ENCODE peak calls at places on chromosomes 6 and 20, in six cellular contexts. One of them, this sample, is unnamed.

GRCh38 chr6:42714098-42714761 is 8.2 kb downstream of the PRPH2 start:
- DNase-seq in K562: no peak
- DNase-seq in transverse colon: no peak
- DNase-seq in ovary: no peak
- DNase-seq in stomach: no peak
- DNase-seq in A549: no peak
- DNase-seq in this sample: no peak

GRCh38 chr20:5945963-5946362 is 4.4 kb downstream of the TRMT6 start:
- DNase-seq in A549: no peak
- DNase-seq in stomach: no peak
- DNase-seq in K562: no peak
- DNase-seq in ovary: no peak
- DNase-seq in transverse colon: no peak
- DNase-seq in this sample: no peak

GRCh38 chr6:43093361-43094289 is 17.5 kb downstream of the PTK7 start:
- DNase-seq in ovary: peak
- DNase-seq in transverse colon: peak
- DNase-seq in A549: no peak
- DNase-seq in K562: peak
- DNase-seq in stomach: peak
- DNase-seq in this sample: peak

GRCh38 chr6:20128018-20128417 is 84.3 kb downstream of the MBOAT1 start:
- DNase-seq in stomach: no peak
- DNase-seq in K562: no peak
- DNase-seq in A549: no peak
- DNase-seq in transverse colon: no peak
- DNase-seq in ovary: no peak
- DNase-seq in this sample: no peak

GRCh38 chr6:121430514-121431460 is 4.7 kb upstream of the GJA1 start:
- DNase-seq in stomach: no peak
- DNase-seq in ovary: no peak
- DNase-seq in transverse colon: no peak
- DNase-seq in A549: peak
- DNase-seq in K562: no peak
- DNase-seq in this sample: no peak

GRCh38 chr20:38357653-38358207 is 11.4 kb downstream of the LBP start:
- DNase-seq in K562: peak
- DNase-seq in stomach: no peak
- DNase-seq in transverse colon: no peak
- DNase-seq in A549: no peak
- DNase-seq in ovary: no peak
- DNase-seq in this sample: no peak

GRCh38 chr6:111791415-111791814 is 81.8 kb downstream of the FYN start:
- DNase-seq in ovary: no peak
- DNase-seq in K562: no peak
- DNase-seq in stomach: no peak
- DNase-seq in A549: no peak
- DNase-seq in transverse colon: no peak
- DNase-seq in this sample: no peak

GRCh38 chr20:19737025-19737424 is 21.0 kb upstream of the RIN2 start:
- DNase-seq in K562: no peak
- DNase-seq in transverse colon: peak
- DNase-seq in ovary: peak
- DNase-seq in A549: peak
- DNase-seq in stomach: no peak
- DNase-seq in this sample: no peak

GRCh38 chr6:93964296-93964695 is 544.9 kb upstream of the EPHA7 start:
- DNase-seq in transverse colon: no peak
- DNase-seq in stomach: no peak
- DNase-seq in K562: no peak
- DNase-seq in A549: no peak
- DNase-seq in ovary: no peak
- DNase-seq in this sample: no peak

GRCh38 chr6:168308390-168309144 is 11.0 kb downstream of the DACT2 start:
- DNase-seq in K562: no peak
- DNase-seq in ovary: no peak
- DNase-seq in transverse colon: no peak
- DNase-seq in A549: no peak
- DNase-seq in stomach: no peak
- DNase-seq in this sample: no peak

GRCh38 chr20:52094693-52095092 is 96.9 kb downstream of the ZFP64 start:
- DNase-seq in stomach: no peak
- DNase-seq in ovary: no peak
- DNase-seq in K562: no peak
- DNase-seq in A549: no peak
- DNase-seq in transverse colon: no peak
- DNase-seq in this sample: no peak

GRCh38 chr6:142013286-142013685 is 119.4 kb upstream of the GJE1 start:
- DNase-seq in transverse colon: no peak
- DNase-seq in A549: peak
- DNase-seq in K562: no peak
- DNase-seq in ovary: no peak
- DNase-seq in stomach: no peak
- DNase-seq in this sample: no peak

GRCh38 chr20:36861625-36861874 is 14.4 kb upstream of the TLDC2 start:
- DNase-seq in ovary: no peak
- DNase-seq in A549: no peak
- DNase-seq in stomach: no peak
- DNase-seq in K562: no peak
- DNase-seq in transverse colon: no peak
- DNase-seq in this sample: peak

GRCh38 chr6:1439349-1439748 is 50.0 kb downstream of the FOXF2 start:
- DNase-seq in K562: no peak
- DNase-seq in stomach: no peak
- DNase-seq in A549: no peak
- DNase-seq in transverse colon: no peak
- DNase-seq in ovary: no peak
- DNase-seq in this sample: no peak

GRCh38 chr6:26385734-26386125 is 2.8 kb downstream of the BTN2A2 start:
- DNase-seq in A549: no peak
- DNase-seq in K562: no peak
- DNase-seq in ovary: no peak
- DNase-seq in transverse colon: no peak
- DNase-seq in stomach: no peak
- DNase-seq in this sample: no peak
- TF ChIP-seq EP300 in A549: no peak
- TF ChIP-seq EP300 in K562: no peak
- TF ChIP-seq EP300 in ovary: no peak
- TF ChIP-seq EP300 in transverse colon: no peak
- TF ChIP-seq EP300 in stomach: no peak
- TF ChIP-seq EP300 in this sample: no peak

DNA sequence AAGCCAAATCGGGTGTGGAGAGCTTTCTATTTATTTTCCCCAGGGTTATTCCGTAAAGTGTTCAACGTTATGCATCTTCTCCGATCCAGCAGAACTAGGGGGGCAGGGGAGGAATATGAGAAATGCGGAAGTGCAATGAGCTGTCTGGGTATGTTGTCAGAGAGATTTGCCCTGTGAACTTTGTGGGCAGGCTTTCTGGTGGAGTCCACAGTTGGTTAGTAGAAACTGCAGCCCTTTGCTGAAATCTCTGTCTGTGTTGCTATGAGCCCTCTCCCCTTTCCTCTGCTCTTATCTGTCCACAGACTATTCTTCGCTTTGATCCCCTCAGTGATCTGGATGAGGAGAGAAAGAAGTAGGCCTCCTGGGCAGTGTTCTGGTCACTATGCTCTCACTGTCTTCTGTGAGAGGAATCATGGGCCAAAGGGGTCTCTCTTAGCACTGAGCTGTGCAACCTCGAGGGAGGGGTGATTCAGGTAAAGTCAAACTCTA is 158.9 kb upstream of the FUT9 start:
- DNase-seq in K562: no peak
- DNase-seq in A549: no peak
- DNase-seq in ovary: no peak
- DNase-seq in stomach: no peak
- DNase-seq in transverse colon: no peak
- DNase-seq in this sample: no peak
- TF ChIP-seq POLR2A in K562: no peak
- TF ChIP-seq POLR2A in A549: no peak
- TF ChIP-seq POLR2A in ovary: no peak
- TF ChIP-seq POLR2A in stomach: no peak
- TF ChIP-seq POLR2A in transverse colon: no peak
- TF ChIP-seq POLR2A in this sample: no peak

DNA sequence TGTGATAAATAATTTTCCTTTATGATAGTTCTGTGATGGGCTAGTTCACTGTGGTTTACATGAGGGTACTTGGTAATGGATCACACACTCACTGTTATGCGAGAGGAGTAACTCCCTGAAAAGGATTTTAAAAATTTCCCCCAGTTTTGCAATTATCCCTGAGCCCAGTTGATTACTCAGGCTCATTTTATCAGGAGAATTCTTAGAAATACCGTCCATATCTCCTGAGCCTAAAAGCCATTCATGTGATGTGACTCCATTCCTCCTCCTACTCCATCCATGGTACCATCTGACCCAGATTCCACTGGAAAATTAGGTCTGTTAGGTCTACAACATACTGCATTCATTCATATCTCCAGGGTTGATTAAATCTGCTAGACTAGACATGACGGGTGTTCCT is 16.4 kb upstream of the IBTK start:
- DNase-seq in stomach: no peak
- DNase-seq in K562: no peak
- DNase-seq in ovary: no peak
- DNase-seq in A549: no peak
- DNase-seq in transverse colon: no peak
- DNase-seq in this sample: no peak
- H3K27ac ChIP-seq in stomach: no peak
- H3K27ac ChIP-seq in K562: no peak
- H3K27ac ChIP-seq in ovary: no peak
- H3K27ac ChIP-seq in A549: no peak
- H3K27ac ChIP-seq in transverse colon: no peak
- H3K27ac ChIP-seq in this sample: no peak

DNA sequence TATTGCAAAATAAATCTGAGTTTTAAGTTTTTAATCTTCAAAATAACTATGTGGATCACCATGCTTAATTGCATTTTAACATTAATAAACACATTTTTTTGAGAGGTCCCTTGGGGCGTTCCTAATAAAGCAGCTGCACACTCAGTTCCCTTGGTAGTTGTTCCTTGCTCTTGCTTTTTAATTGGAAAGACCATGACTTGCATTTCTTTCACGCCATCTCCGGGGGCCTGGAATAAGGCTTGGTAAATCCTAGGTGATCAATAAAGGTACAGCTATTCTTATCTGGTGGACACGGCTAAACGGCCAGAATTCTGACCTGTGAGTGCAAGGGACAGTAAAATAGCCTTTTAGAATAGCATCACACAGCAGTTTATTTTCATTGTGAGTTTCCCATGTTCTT is 14.9 kb downstream of the NOX3 start:
- DNase-seq in transverse colon: no peak
- DNase-seq in K562: no peak
- DNase-seq in ovary: no peak
- DNase-seq in A549: no peak
- DNase-seq in stomach: no peak
- DNase-seq in this sample: no peak
- TF ChIP-seq EP300 in transverse colon: no peak
- TF ChIP-seq EP300 in K562: no peak
- TF ChIP-seq EP300 in ovary: no peak
- TF ChIP-seq EP300 in A549: no peak
- TF ChIP-seq EP300 in stomach: no peak
- TF ChIP-seq EP300 in this sample: no peak

GRCh38 chr6:26473758-26474438 is 16.1 kb downstream of the BTN2A1 start:
- DNase-seq in ovary: peak
- DNase-seq in K562: peak
- DNase-seq in A549: peak
- DNase-seq in stomach: peak
- DNase-seq in transverse colon: peak
- DNase-seq in this sample: peak
- TF ChIP-seq POLR2A in ovary: peak
- TF ChIP-seq POLR2A in K562: peak
- TF ChIP-seq POLR2A in A549: no peak
- TF ChIP-seq POLR2A in stomach: no peak
- TF ChIP-seq POLR2A in transverse colon: peak
- TF ChIP-seq POLR2A in this sample: peak

This sample was measured in sigmoid colon.